ENCODE peak calls at places on chromosomes 16 and 17, in eight cellular contexts. Q is A549, L is stomach, P is tibial nerve, N is HepG2, C is upper lobe of left lung, O is transverse colon, K is ovary. T is an unnamed sample.

GRCh38 chr17:75864448-75864871 is 9.3 kb upstream of the WBP2 start:
- DNase-seq in Q (no peak), L (peak; percentile 53), P (peak; percentile 56), N (no peak), C (no peak), O (peak; percentile 75), K (peak; percentile 69), T (peak; percentile 94)

GRCh38 chr16:77788196-77789084 is at the start of gene VAT1L:
- DNase-seq in Q (peak; percentile 44), L (no peak), P (no peak), N (no peak), C (peak; percentile 86), O (no peak), K (no peak), T (no peak)

GRCh38 chr17:55420067-55420775 is 1.4 kb downstream of the MMD start:
- DNase-seq in Q (no peak), L (peak; percentile 26), P (no peak), N (no peak), C (no peak), O (no peak), K (no peak), T (no peak)

GRCh38 chr16:17206712-17207111 is 264.0 kb downstream of the XYLT1 start:
- DNase-seq in Q (no peak), L (no peak), P (no peak), N (no peak), C (no peak), O (no peak), K (no peak), T (no peak)

GRCh38 chr17:61200349-61200735 is 199.3 kb upstream of the TBX2 start:
- DNase-seq in Q (no peak), L (no peak), P (no peak), N (no peak), C (no peak), O (no peak), K (no peak), T (no peak)

GRCh38 chr16:82627811-82628339 is 1.1 kb downstream of the CDH13 start:
- DNase-seq in Q (no peak), L (peak; percentile 50), P (no peak), N (no peak), C (peak; percentile 86), O (peak; percentile 26), K (no peak), T (peak; percentile 57)

GRCh38 chr16:77611386-77611785 is 110.9 kb upstream of the NUDT7 start:
- DNase-seq in Q (no peak), L (no peak), P (no peak), N (no peak), C (no peak), O (no peak), K (no peak), T (no peak)

GRCh38 chr17:47685556-47686275 is 8.2 kb upstream of the TBKBP1 start:
- DNase-seq in Q (no peak), L (no peak), P (no peak), N (no peak), C (no peak), O (no peak), K (no peak), T (no peak)

GRCh38 chr16:17831330-17831729 is 360.6 kb upstream of the XYLT1 start:
- DNase-seq in Q (peak; percentile 24), L (no peak), P (no peak), N (no peak), C (no peak), O (no peak), K (no peak), T (no peak)

GRCh38 chr17:77318491-77319210 is 177.9 kb downstream of the SEC14L1 start:
- DNase-seq in Q (peak; percentile 54), L (peak; percentile 44), P (no peak), N (no peak), C (no peak), O (peak; percentile 54), K (peak; percentile 28), T (peak; percentile 79)

GRCh38 chr16:19131809-19132777 is 18.3 kb downstream of the ITPRIPL2 start:
- DNase-seq in Q (no peak), L (no peak), P (no peak), N (no peak), C (no peak), O (no peak), K (no peak), T (no peak)

GRCh38 chr17:82419471-82419995 is 1.1 kb upstream of the OGFOD3 start:
- DNase-seq in Q (no peak), L (no peak), P (no peak), N (no peak), C (no peak), O (no peak), K (no peak), T (no peak)

GRCh38 chr17:38585805-38586529 is 19.8 kb downstream of the SRCIN1 start:
- DNase-seq in Q (no peak), L (no peak), P (no peak), N (no peak), C (no peak), O (no peak), K (no peak), T (no peak)

GRCh38 chr17:38586788-38587187 is 19.0 kb downstream of the SRCIN1 start:
- DNase-seq in Q (no peak), L (no peak), P (no peak), N (no peak), C (peak; percentile 57), O (no peak), K (no peak), T (no peak)

GRCh38 chr17:38584350-38584925 is 21.3 kb downstream of the SRCIN1 start:
- DNase-seq in Q (peak; percentile 80), L (peak; percentile 79), P (peak; percentile 28), N (peak; percentile 41), C (peak; percentile 92), O (peak; percentile 73), K (no peak), T (peak; percentile 78)

GRCh38 chr17:38583833-38584349 is 21.9 kb downstream of the SRCIN1 start:
- DNase-seq in Q (no peak), L (no peak), P (no peak), N (no peak), C (no peak), O (no peak), K (no peak), T (no peak)

GRCh38 chr17:38585056-38585804 is 20.5 kb downstream of the SRCIN1 start:
- DNase-seq in Q (peak; percentile 51), L (no peak), P (no peak), N (peak; percentile 33), C (no peak), O (peak; percentile 17), K (no peak), T (no peak)
- TF ChIP-seq EP300 in Q (no peak), L (no peak), P (no peak), N (no peak), C (no peak), O (no peak), K (no peak), T (no peak)

GRCh38 chr17:68054296-68054900 is 18.9 kb downstream of the KPNA2 start:
- DNase-seq in Q (no peak), L (peak; percentile 32), P (no peak), N (no peak), C (no peak), O (no peak), K (no peak), T (no peak)

GRCh38 chr17:68053237-68054030 is 17.9 kb downstream of the KPNA2 start:
- DNase-seq in Q (no peak), L (no peak), P (peak; percentile 38), N (no peak), C (no peak), O (no peak), K (no peak), T (peak; percentile 84)

GRCh38 chr17:68060336-68060735 is 24.8 kb downstream of the KPNA2 start:
- DNase-seq in Q (no peak), L (no peak), P (no peak), N (no peak), C (no peak), O (no peak), K (no peak), T (no peak)

GRCh38 chr17:68061512-68062313 is 26.2 kb downstream of the KPNA2 start:
- DNase-seq in Q (no peak), L (no peak), P (no peak), N (peak; percentile 35), C (no peak), O (no peak), K (no peak), T (no peak)

DNA sequence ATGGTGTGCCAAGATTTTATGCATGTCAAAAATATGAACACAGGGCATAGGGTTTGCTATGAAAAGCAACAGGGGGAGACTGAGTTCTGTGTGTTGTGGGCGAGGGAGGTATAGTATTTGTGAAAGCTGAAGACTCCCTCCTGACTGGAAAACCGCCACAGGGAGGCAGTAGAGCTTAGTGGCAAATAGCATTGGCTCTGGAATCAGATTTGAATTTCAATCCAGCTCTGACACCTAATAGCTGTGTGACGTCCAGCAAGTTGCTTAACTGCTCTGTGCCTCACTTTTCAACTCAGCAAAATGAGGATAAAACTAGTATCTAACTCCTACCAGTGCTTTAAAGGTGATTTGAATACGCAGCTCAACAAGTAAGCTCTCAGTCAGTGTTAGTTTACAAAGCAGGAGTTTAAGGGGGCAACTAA is 22.0 kb downstream of the KPNA2 start:
- DNase-seq in Q (peak; percentile 66), L (peak; percentile 31), P (no peak), N (no peak), C (no peak), O (peak; percentile 35), K (no peak), T (no peak)
- TF ChIP-seq CTCF in Q (peak; percentile 67), L (peak; percentile 43), P (no peak), N (peak; percentile 50), C (peak; percentile 27), O (peak; percentile 49), K (no peak), T (no peak)

GRCh38 chr17:59388070-59388556 is 56.7 kb downstream of the YPEL2 start:
- DNase-seq in Q (no peak), L (no peak), P (no peak), N (no peak), C (no peak), O (no peak), K (no peak), T (no peak)
- H3K27ac ChIP-seq in Q (no peak overlapping the region), L (peak overlapping the region; percentile 56), P (no peak overlapping the region), N (no peak overlapping the region), C (no peak overlapping the region), O (peak overlapping the region; percentile 60), K (no peak overlapping the region), T (peak overlapping the region; percentile 3)

DNA sequence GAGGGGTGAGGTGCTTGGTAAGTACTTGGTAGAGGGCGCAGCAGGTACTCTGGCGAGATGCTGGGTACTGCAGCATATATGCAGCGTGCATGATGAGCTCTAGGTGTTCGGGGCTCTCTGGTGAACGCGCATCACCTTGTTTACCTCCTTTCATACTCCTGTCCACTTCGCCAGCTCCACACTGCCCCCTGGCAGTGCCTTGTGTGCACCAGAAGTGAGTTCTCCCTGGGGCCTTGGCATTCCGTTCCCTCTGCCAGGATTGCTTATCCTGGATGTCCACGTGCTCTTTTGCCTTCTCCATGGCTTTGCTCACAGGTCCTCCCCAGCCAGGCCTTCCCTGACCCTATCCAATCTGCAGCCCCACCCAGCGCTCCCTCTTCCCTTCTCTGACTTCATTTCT is 154.2 kb downstream of the MRM1 start:
- DNase-seq in Q (peak; percentile 74), L (no peak), P (no peak), N (peak; percentile 20), C (no peak), O (peak; percentile 67), K (no peak), T (no peak)
- TF ChIP-seq EP300 in Q (no peak), L (no peak), P (no peak), N (no peak), C (no peak), O (no peak), K (no peak), T (no peak)